ENCODE peak calls at places on chromosomes 11 and 22, in nine cellular contexts. Z is neural crest cell; O is small intestine; W is stimulated activated CD8-positive, alpha-beta memory T cell treated with anti-CD3 and anti-CD28 coated beads, Interleukin-7, amount 100 ng/mL, for 1 hour; Y is LHCN-M2; I is progenitor cell of endocrine pancreas; F is GDM1; B is activated CD4-positive, alpha-beta T cell treated with anti-CD3 and anti-CD28 coated beads for 24 hours; V is CD8-positive, alpha-beta memory T cell. D is an unnamed sample.

GRCh38 chr11:129061466-129062194 is 119.0 kb upstream of the TP53AIP1 start:
- DNase-seq in Z (no peak), O (no peak), W (no peak), Y (peak), I (no peak), F (no peak), B (no peak), V (no peak), D (no peak)

GRCh38 chr11:1202154-1202775 is 20.6 kb upstream of the MUC5B start:
- DNase-seq in Z (no peak), O (no peak), W (no peak), Y (no peak), I (peak), F (no peak), B (no peak), V (peak), D (no peak)

GRCh38 chr11:111974451-111974850 is 37.3 kb downstream of the DIXDC1 start:
- DNase-seq in Z (no peak), O (no peak), W (no peak), Y (no peak), I (no peak), F (no peak), B (no peak), V (no peak), D (no peak)

GRCh38 chr11:33500865-33501479 is 199.7 kb downstream of the C11orf91 start:
- DNase-seq in Z (peak), O (peak), W (no peak), Y (peak), I (no peak), F (no peak), B (no peak), V (no peak), D (no peak)

GRCh38 chr22:19514831-19515565 is 9.2 kb downstream of the CLDN5 start:
- DNase-seq in Z (no peak), O (no peak), W (no peak), Y (peak), I (no peak), F (no peak), B (no peak), V (no peak), D (no peak)

GRCh38 chr22:30062256-30062655 is 18.0 kb upstream of the HORMAD2 start:
- DNase-seq in Z (no peak), O (no peak), W (no peak), Y (no peak), I (no peak), F (no peak), B (no peak), V (no peak), D (no peak)

GRCh38 chr22:49586244-49586748 is 241.4 kb downstream of the BRD1 start:
- DNase-seq in Z (no peak), O (no peak), W (no peak), Y (no peak), I (no peak), F (no peak), B (no peak), V (no peak), D (no peak)

GRCh38 chr22:22756109-22756508 is 111.7 kb downstream of the GGTLC2 start:
- DNase-seq in Z (no peak), O (no peak), W (no peak), Y (no peak), I (no peak), F (no peak), B (no peak), V (no peak), D (no peak)

GRCh38 chr22:45889539-45890350 is 87.2 kb downstream of the WNT7B start:
- DNase-seq in Z (peak), O (no peak), W (no peak), Y (no peak), I (no peak), F (no peak), B (no peak), V (peak), D (no peak)

GRCh38 chr11:74611369-74611861 is 19.0 kb downstream of the POLD3 start:
- DNase-seq in Z (no peak), O (peak), W (no peak), Y (peak), I (no peak), F (no peak), B (no peak), V (no peak), D (no peak)

GRCh38 chr11:92399702-92400101 is 175.1 kb downstream of the FAT3 start:
- DNase-seq in Z (no peak), O (no peak), W (no peak), Y (no peak), I (no peak), F (no peak), B (no peak), V (no peak), D (no peak)

GRCh38 chr11:44809283-44809682 is 82.5 kb downstream of the TSPAN18 start:
- DNase-seq in Z (no peak), O (no peak), W (no peak), Y (no peak), I (no peak), F (no peak), B (no peak), V (no peak), D (no peak)

GRCh38 chr22:48342016-48342415 is 1485.7 kb downstream of the BRD1 start:
- DNase-seq in Z (no peak), O (no peak), W (no peak), Y (no peak), I (no peak), F (no peak), B (no peak), V (no peak), D (no peak)

GRCh38 chr11:130451261-130452019 is 3.0 kb downstream of the ADAMTS15 start:
- DNase-seq in Z (no peak), O (peak), W (no peak), Y (peak), I (no peak), F (no peak), B (no peak), V (no peak), D (no peak)

GRCh38 chr11:64251986-64252837 is 882 bp downstream of the PLCB3 start:
- DNase-seq in Z (no peak), O (peak), W (no peak), Y (no peak), I (no peak), F (no peak), B (no peak), V (no peak), D (no peak)

GRCh38 chr22:39148727-39149535 is 3.5 kb downstream of the CBX7 start:
- DNase-seq in Z (no peak), O (no peak), W (no peak), Y (no peak), I (no peak), F (no peak), B (peak), V (peak), D (peak)

GRCh38 chr22:38505595-38506117 is 455 bp downstream of the DDX17 start:
- DNase-seq in Z (peak), O (peak), W (peak), Y (peak), I (peak), F (no peak), B (peak), V (peak), D (no peak)

GRCh38 chr22:26672060-26672471 is 14.7 kb downstream of the MIAT start:
- DNase-seq in Z (no peak), O (no peak), W (no peak), Y (no peak), I (no peak), F (no peak), B (no peak), V (no peak), D (no peak)

GRCh38 chr22:45677060-45677459 is 5.4 kb downstream of the ATXN10 start:
- DNase-seq in Z (no peak), O (no peak), W (no peak), Y (no peak), I (no peak), F (no peak), B (no peak), V (no peak), D (no peak)

GRCh38 chr11:7637447-7638157 is 35.7 kb downstream of the CYB5R2 start:
- DNase-seq in Z (no peak), O (no peak), W (no peak), Y (no peak), I (no peak), F (no peak), B (no peak), V (no peak), D (no peak)

GRCh38 chr11:47523491-47524199 is 29.3 kb downstream of the CELF1 start:
- DNase-seq in Z (no peak), O (peak), W (no peak), Y (peak), I (no peak), F (no peak), B (no peak), V (peak), D (no peak)

GRCh38 chr11:2778630-2779498 is 79.1 kb upstream of the KCNQ1OT1 start:
- DNase-seq in Z (peak), O (peak), W (no peak), Y (peak), I (peak), F (peak), B (no peak), V (peak), D (no peak)

GRCh38 chr11:86632499-86633269 is 39.7 kb downstream of the ME3 start:
- DNase-seq in Z (no peak), O (no peak), W (no peak), Y (peak), I (no peak), F (peak), B (peak), V (no peak), D (no peak)

GRCh38 chr11:13440100-13440855 is 22.7 kb downstream of the BTBD10 start:
- DNase-seq in Z (no peak), O (peak), W (no peak), Y (peak), I (no peak), F (peak), B (no peak), V (no peak), D (no peak)

GRCh38 chr22:46846154-46846831 is 83.8 kb downstream of the TBC1D22A start:
- DNase-seq in Z (no peak), O (no peak), W (no peak), Y (peak), I (no peak), F (no peak), B (no peak), V (no peak), D (no peak)

GRCh38 chr11:64539711-64540420 is 51.2 kb upstream of the SLC22A12 start:
- DNase-seq in Z (no peak), O (no peak), W (no peak), Y (no peak), I (no peak), F (peak), B (no peak), V (no peak), D (no peak)

GRCh38 chr11:6390718-6391547 is 659 bp downstream of the SMPD1 start:
- DNase-seq in Z (no peak), O (no peak), W (no peak), Y (no peak), I (no peak), F (no peak), B (no peak), V (peak), D (no peak)

GRCh38 chr22:36331912-36332622 is 55.7 kb downstream of the MYH9 start:
- DNase-seq in Z (no peak), O (peak), W (no peak), Y (no peak), I (no peak), F (peak), B (peak), V (peak), D (peak)

GRCh38 chr11:30889116-30889765 is 303.1 kb upstream of the MPPED2 start:
- DNase-seq in Z (no peak), O (no peak), W (no peak), Y (peak), I (no peak), F (no peak), B (no peak), V (no peak), D (no peak)

GRCh38 chr11:94130589-94131362 is 2.1 kb downstream of the PANX1 start:
- DNase-seq in Z (no peak), O (no peak), W (no peak), Y (peak), I (no peak), F (no peak), B (no peak), V (no peak), D (no peak)

GRCh38 chr22:30279389-30279788 is 9.9 kb downstream of the CASTOR1 start:
- DNase-seq in Z (no peak), O (no peak), W (no peak), Y (peak), I (no peak), F (no peak), B (no peak), V (no peak), D (no peak)

GRCh38 chr11:19713221-19714092 is 820 bp downstream of the NAV2 start:
- DNase-seq in Z (peak), O (no peak), W (no peak), Y (no peak), I (no peak), F (no peak), B (no peak), V (peak), D (no peak)

GRCh38 chr22:38740754-38741153 is 15.0 kb downstream of the SUN2 start:
- DNase-seq in Z (no peak), O (no peak), W (no peak), Y (no peak), I (no peak), F (no peak), B (no peak), V (peak), D (no peak)

D was measured in central memory CD8-positive, alpha-beta T cell.